ENCODE peak calls at places on chromosomes 12 and 14, in six cellular contexts. O, C, V, S, W and F are unnamed samples.

GRCh38 chr12:93273834-93274705 is 103.7 kb upstream of the NUDT4 start:
- DNase-seq in O (no peak), C (no peak), V (no peak), S (no peak), W (no peak), F (no peak)

GRCh38 chr14:104975481-104976197 is 2.5 kb downstream of the AHNAK2 start:
- DNase-seq in O (no peak), C (no peak), V (no peak), S (no peak), W (no peak), F (no peak)

GRCh38 chr14:34175574-34175973 is 224.7 kb upstream of the EGLN3 start:
- DNase-seq in O (no peak), C (no peak), V (no peak), S (no peak), W (no peak), F (no peak)

GRCh38 chr12:27869567-27869966 is 89.5 kb upstream of the MANSC4 start:
- DNase-seq in O (no peak), C (no peak), V (no peak), S (no peak), W (no peak), F (no peak)

GRCh38 chr14:90740946-90741681 is 75.1 kb downstream of the TTC7B start:
- DNase-seq in O (no peak), C (no peak), V (no peak), S (no peak), W (no peak), F (no peak)

GRCh38 chr12:71469235-71469873 is 29.8 kb downstream of the LGR5 start:
- DNase-seq in O (no peak), C (no peak), V (peak; percentile 21), S (peak; percentile 14), W (no peak), F (no peak)

GRCh38 chr12:67892289-67892688 is 97.0 kb upstream of the IFNG-AS1 start:
- DNase-seq in O (no peak), C (no peak), V (no peak), S (no peak), W (no peak), F (no peak)

GRCh38 chr12:3998397-3998796 is 125.2 kb upstream of the PARP11 start:
- DNase-seq in O (no peak), C (no peak), V (no peak), S (no peak), W (no peak), F (no peak)

GRCh38 chr12:67222302-67222701 is 46.9 kb upstream of the CAND1 start:
- DNase-seq in O (no peak), C (no peak), V (no peak), S (peak; percentile 18), W (no peak), F (no peak)

GRCh38 chr12:91023326-91024004 is 18.7 kb upstream of the EPYC start:
- DNase-seq in O (no peak), C (no peak), V (no peak), S (peak; percentile 68), W (no peak), F (no peak)

GRCh38 chr12:12008232-12008850 is 62.4 kb upstream of the BCL2L14 start:
- DNase-seq in O (no peak), C (no peak), V (no peak), S (no peak), W (no peak), F (no peak)

GRCh38 chr12:111628505-111629260 is 29.6 kb upstream of the ATXN2 start:
- DNase-seq in O (no peak), C (no peak), V (no peak), S (no peak), W (no peak), F (no peak)

GRCh38 chr12:89235189-89235993 is 116.9 kb downstream of the DUSP6 start:
- DNase-seq in O (no peak), C (no peak), V (no peak), S (no peak), W (no peak), F (no peak)

GRCh38 chr12:5043589-5044419 is at the start of gene KCNA5:
- DNase-seq in O (peak; percentile 67), C (no peak), V (no peak), S (no peak), W (peak; percentile 25), F (peak; percentile 93)

GRCh38 chr12:79454338-79454777 is 236.4 kb downstream of the PAWR start:
- DNase-seq in O (no peak), C (no peak), V (no peak), S (peak; percentile 91), W (no peak), F (no peak)

GRCh38 chr12:73374360-73374759 is 1102.2 kb downstream of the TRHDE start:
- DNase-seq in O (no peak), C (no peak), V (no peak), S (no peak), W (no peak), F (no peak)

GRCh38 chr14:79544671-79545070 is 666.6 kb downstream of the DIO2 start:
- DNase-seq in O (no peak), C (no peak), V (no peak), S (no peak), W (no peak), F (no peak)

GRCh38 chr12:95763809-95764253 is 26.7 kb downstream of the NTN4 start:
- DNase-seq in O (no peak), C (no peak), V (peak; percentile 25), S (peak; percentile 70), W (no peak), F (no peak)

GRCh38 chr14:100786131-100786530 is 39.8 kb upstream of the MEG3 start:
- DNase-seq in O (no peak), C (no peak), V (no peak), S (no peak), W (peak; percentile 44), F (no peak)

GRCh38 chr14:65833256-65833880 is 420.8 kb downstream of the FUT8 start:
- DNase-seq in O (no peak), C (no peak), V (no peak), S (no peak), W (no peak), F (no peak)

GRCh38 chr14:93332853-93333630 is at the start of gene BTBD7:
- DNase-seq in O (peak; percentile 93), C (peak; percentile 92), V (peak; percentile 97), S (peak; percentile 94), W (peak; percentile 92), F (peak; percentile 96)

GRCh38 chr12:110079477-110080400 is 31.4 kb upstream of the C12orf76 start:
- DNase-seq in O (peak; percentile 72), C (peak; percentile 51), V (peak; percentile 34), S (peak; percentile 56), W (peak; percentile 88), F (peak; percentile 49)

GRCh38 chr12:50825372-50825838 is 17.3 kb upstream of the TMPRSS12 start:
- DNase-seq in O (peak; percentile 37), C (no peak), V (no peak), S (peak; percentile 89), W (no peak), F (no peak)

GRCh38 chr12:122635471-122635870 is 67.7 kb downstream of the HCAR2 start:
- DNase-seq in O (no peak), C (no peak), V (no peak), S (no peak), W (no peak), F (no peak)

GRCh38 chr12:63917864-63918742 is 73.6 kb downstream of the SRGAP1 start:
- DNase-seq in O (no peak), C (no peak), V (no peak), S (peak; percentile 99), W (no peak), F (no peak)